ENCODE peak calls at places on chromosomes 5 and 9, in five cellular contexts. K is cardiac muscle cell, L is fibroblast of lung, R is iPS-NIHi11, P is SK-N-MC. Q is an unnamed sample.

GRCh38 chr9:99134893-99135341 is 30.0 kb downstream of the TGFBR1 start:
- DNase-seq in K (peak; percentile 53), L (peak; percentile 59), R (no peak), P (no peak), Q (no peak)

GRCh38 chr5:98320317-98320716 is 453.1 kb upstream of the RGMB start:
- DNase-seq in K (no peak), L (no peak), R (no peak), P (no peak), Q (peak; percentile 52)

GRCh38 chr5:109143001-109143400 is 266.8 kb downstream of the PJA2 start:
- DNase-seq in K (no peak), L (peak; percentile 11), R (no peak), P (no peak), Q (no peak)

GRCh38 chr9:105299190-105299854 is 54.9 kb downstream of the SLC44A1 start:
- DNase-seq in K (peak; percentile 95), L (peak; percentile 95), R (no peak), P (no peak), Q (peak; percentile 78)

GRCh38 chr9:112124156-112124555 is 50.9 kb downstream of the SUSD1 start:
- DNase-seq in K (no peak), L (no peak), R (no peak), P (no peak), Q (no peak)

GRCh38 chr5:71693828-71694427 is 25.1 kb upstream of the CARTPT start:
- DNase-seq in K (peak; percentile 10), L (peak; percentile 6), R (peak; percentile 32), P (peak; percentile 45), Q (no peak)

GRCh38 chr5:1343931-1344901 is 683 bp downstream of the CLPTM1L start:
- DNase-seq in K (peak; percentile 17), L (peak; percentile 7), R (no peak), P (no peak), Q (no peak)

GRCh38 chr9:16530669-16531461 is 339.6 kb downstream of the BNC2 start:
- DNase-seq in K (no peak), L (peak; percentile 77), R (no peak), P (no peak), Q (no peak)

GRCh38 chr5:170863646-170864045 is 1.8 kb downstream of the RANBP17 start:
- DNase-seq in K (peak; percentile 67), L (peak; percentile 68), R (no peak), P (no peak), Q (no peak)